ENCODE peak calls at places on chromosomes 16 and 17, in five cellular contexts. E, Q, X, A and O are unnamed samples.

GRCh38 chr17:17358866-17359265 is 55.7 kb downstream of the NT5M start:
- DNase-seq in E (no peak), Q (no peak), X (no peak), A (no peak), O (no peak)

GRCh38 chr16:78434401-78434800 is 334.9 kb downstream of the WWOX start:
- DNase-seq in E (no peak), Q (no peak), X (no peak), A (no peak), O (no peak)

GRCh38 chr17:51355314-51356083 is 95.2 kb downstream of the UTP18 start:
- DNase-seq in E (no peak), Q (no peak), X (no peak), A (no peak), O (peak; percentile 84)

GRCh38 chr17:53516643-53517042 is 306.1 kb upstream of the KIF2B start:
- DNase-seq in E (no peak), Q (no peak), X (no peak), A (no peak), O (no peak)

GRCh38 chr17:6110088-6110487 is 39.9 kb downstream of the WSCD1 start:
- DNase-seq in E (no peak), Q (no peak), X (no peak), A (no peak), O (no peak)

GRCh38 chr16:29310852-29311314 is 95.6 kb downstream of the NPIPB11 start:
- DNase-seq in E (no peak), Q (no peak), X (no peak), A (no peak), O (no peak)

GRCh38 chr16:12539185-12539929 is 264.3 kb downstream of the CPPED1 start:
- DNase-seq in E (no peak), Q (peak; percentile 80), X (no peak), A (peak; percentile 87), O (no peak)

GRCh38 chr16:71287454-71287853 is 1.7 kb downstream of the CMTR2 start:
- DNase-seq in E (no peak), Q (no peak), X (no peak), A (no peak), O (no peak)

GRCh38 chr17:58531661-58532554 is 17.5 kb upstream of the MTMR4 start:
- DNase-seq in E (no peak), Q (peak; percentile 21), X (peak; percentile 96), A (no peak), O (peak; percentile 95)

GRCh38 chr16:23608194-23608593 is 12.1 kb upstream of the NDUFAB1 start:
- DNase-seq in E (no peak), Q (peak; percentile 71), X (no peak), A (no peak), O (no peak)

GRCh38 chr16:55539488-55539887 is 27.0 kb upstream of the CAPNS2 start:
- DNase-seq in E (no peak), Q (no peak), X (no peak), A (no peak), O (no peak)

GRCh38 chr17:78374631-78375274 is 3.7 kb upstream of the PGS1 start:
- DNase-seq in E (no peak), Q (peak; percentile 90), X (no peak), A (no peak), O (no peak)

GRCh38 chr16:66578596-66579531 is at the start of gene CMTM2:
- DNase-seq in E (no peak), Q (no peak), X (no peak), A (no peak), O (no peak)

GRCh38 chr16:28131210-28131609 is 67.7 kb upstream of the GSG1L start:
- DNase-seq in E (no peak), Q (no peak), X (no peak), A (no peak), O (no peak)

GRCh38 chr16:27378871-27379580 is 22.9 kb upstream of the IL21R start:
- DNase-seq in E (no peak), Q (peak; percentile 21), X (no peak), A (no peak), O (no peak)

GRCh38 chr16:27359051-27359450 is 42.9 kb upstream of the IL21R start:
- DNase-seq in E (no peak), Q (no peak), X (no peak), A (no peak), O (no peak)

GRCh38 chr16:69564845-69565610 is 738 bp upstream of the NFAT5 start:
- DNase-seq in E (no peak), Q (no peak), X (no peak), A (no peak), O (no peak)
- H3K4me1 ChIP-seq in E (peaks cover 43% of the 10 kb centered on the region), Q (peaks cover 7% of the 10 kb centered on the region), X (peaks cover 20% of the 10 kb centered on the region), A (no peaks in the 10 kb centered on the region), O (peaks cover 20% of the 10 kb centered on the region)

DNA sequence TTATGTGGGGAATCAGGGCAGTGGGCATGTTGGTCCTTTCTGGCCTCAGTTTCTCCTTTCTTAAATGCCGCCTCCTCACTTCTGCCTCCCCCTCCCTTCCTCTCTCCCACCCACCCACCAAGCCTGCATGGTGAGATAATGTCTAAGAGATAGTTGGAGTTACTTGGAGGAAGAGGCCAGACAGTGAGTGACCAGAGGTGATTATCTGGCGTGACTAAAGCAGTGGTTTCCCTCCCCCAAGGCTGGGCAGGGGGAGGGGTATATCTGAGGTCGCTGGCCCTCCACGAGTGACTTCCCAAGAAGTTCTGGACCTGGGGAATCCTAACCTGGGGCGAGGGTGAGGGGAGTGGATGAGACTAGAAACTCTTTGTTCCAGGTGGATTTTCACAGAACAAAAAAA is 31.6 kb upstream of the TAC4 start:
- DNase-seq in E (no peak), Q (no peak), X (peak; percentile 33), A (no peak), O (no peak)
- H3K4me2 ChIP-seq in E (no peak overlapping the region), Q (no peak overlapping the region), X (peak overlapping the region; percentile 26), A (no peak overlapping the region), O (no peak overlapping the region)

GRCh38 chr17:28466521-28467048 is 6.9 kb upstream of the SLC13A2 start:
- DNase-seq in E (no peak), Q (no peak), X (no peak), A (no peak), O (peak; percentile 35)
- TF ChIP-seq RCOR1 in E (no peak), Q (no peak), X (no peak), A (no peak), O (no peak)

GRCh38 chr17:63780507-63780906 is 6.5 kb downstream of the DDX42 start:
- DNase-seq in E (no peak), Q (peak; percentile 38), X (no peak), A (no peak), O (no peak)
- H3K4me1 ChIP-seq in E (peaks cover 61% of the 10 kb centered on the region), Q (peaks cover 8% of the 10 kb centered on the region), X (peaks cover 9% of the 10 kb centered on the region), A (peaks cover 11% of the 10 kb centered on the region), O (peaks cover 8% of the 10 kb centered on the region)

GRCh38 chr16:69244336-69244735 is 57.4 kb downstream of the SNTB2 start:
- DNase-seq in E (no peak), Q (no peak), X (no peak), A (no peak), O (no peak)

GRCh38 chr16:69243479-69243878 is 56.5 kb downstream of the SNTB2 start:
- DNase-seq in E (no peak), Q (peak; percentile 81), X (no peak), A (no peak), O (no peak)

GRCh38 chr16:69241911-69242310 is 54.9 kb downstream of the SNTB2 start:
- DNase-seq in E (no peak), Q (peak; percentile 76), X (no peak), A (no peak), O (no peak)

GRCh38 chr16:69236319-69236718 is 49.4 kb downstream of the SNTB2 start:
- DNase-seq in E (no peak), Q (no peak), X (no peak), A (no peak), O (no peak)

GRCh38 chr16:69240336-69240735 is 53.4 kb downstream of the SNTB2 start:
- DNase-seq in E (no peak), Q (peak; percentile 73), X (no peak), A (no peak), O (no peak)
- H3K4me2 ChIP-seq in E (no peak overlapping the region), Q (peak overlapping the region; percentile 43), X (no peak overlapping the region), A (no peak overlapping the region), O (no peak overlapping the region)

GRCh38 chr17:61410555-61411089 is 11.0 kb downstream of the TBX2 start:
- DNase-seq in E (no peak), Q (peak; percentile 86), X (no peak), A (no peak), O (peak; percentile 90)

GRCh38 chr17:61412860-61413653 is 13.4 kb downstream of the TBX2 start:
- DNase-seq in E (no peak), Q (no peak), X (no peak), A (no peak), O (peak; percentile 80)

GRCh38 chr17:61410100-61410551 is 10.5 kb downstream of the TBX2 start:
- DNase-seq in E (no peak), Q (no peak), X (no peak), A (no peak), O (peak; percentile 56)

GRCh38 chr17:61411944-61412859 is 12.6 kb downstream of the TBX2 start:
- DNase-seq in E (peak; percentile 90), Q (peak; percentile 75), X (peak; percentile 84), A (peak; percentile 5), O (peak; percentile 99)

DNA sequence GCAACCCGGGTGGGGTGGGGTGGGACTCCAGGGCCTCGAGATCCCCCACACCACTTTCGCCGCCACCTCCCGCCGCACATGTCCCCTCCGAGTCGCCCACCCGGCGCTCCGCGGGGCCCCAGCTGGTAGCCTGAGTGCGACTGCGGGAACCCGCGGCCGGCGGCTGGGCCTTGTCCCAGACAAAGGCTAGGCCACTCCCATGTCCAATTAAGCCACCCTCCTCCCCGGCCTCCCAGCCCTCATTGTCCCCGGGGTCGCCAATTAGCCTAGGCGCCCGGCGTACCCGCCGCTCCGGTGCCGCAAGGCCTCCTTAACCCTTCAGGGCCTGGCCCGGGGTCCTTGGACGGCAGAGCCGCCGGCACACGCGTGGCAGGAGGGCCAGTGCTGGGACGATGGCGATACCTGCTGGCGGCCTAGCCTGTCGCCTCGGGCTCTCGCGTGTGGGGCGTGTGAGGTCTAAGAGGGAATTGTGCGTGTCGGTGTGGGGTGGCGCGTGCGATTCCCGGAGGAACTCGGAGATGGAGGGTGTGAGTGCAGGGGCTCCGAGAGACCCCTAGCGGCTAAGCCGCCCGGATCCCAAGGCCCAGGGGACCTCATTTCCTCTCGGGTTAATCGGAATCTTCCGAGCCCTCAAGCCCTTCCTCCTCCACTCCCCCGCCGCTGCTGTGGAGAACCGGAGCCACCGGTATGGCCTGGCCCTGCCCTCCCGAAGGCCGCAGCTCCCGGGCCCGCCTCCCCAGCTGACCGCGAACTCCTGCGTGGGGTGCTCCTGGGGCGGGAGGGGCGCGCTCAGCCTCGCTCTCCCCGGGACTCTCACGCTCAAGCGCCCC is 11.7 kb downstream of the TBX2 start:
- DNase-seq in E (no peak), Q (peak; percentile 74), X (no peak), A (no peak), O (peak; percentile 79)
- TF ChIP-seq RCOR1 in E (no peak), Q (no peak), X (no peak), A (no peak), O (no peak)